ENCODE peak calls at places on chromosomes 13 and 19, in five cellular contexts. One of them, this sample, is unnamed.

GRCh38 chr13:102317593-102317992 is 84.3 kb downstream of the FGF14 start:
- DNase-seq in endodermal cell: no peak
- DNase-seq in HCT116: no peak
- DNase-seq in testis: peak; percentile 71
- DNase-seq in body of pancreas: peak; percentile 30
- DNase-seq in this sample: peak; percentile 45

GRCh38 chr13:51324714-51325440 is 14.6 kb upstream of the SERPINE3 start:
- DNase-seq in HCT116: no peak
- DNase-seq in testis: no peak
- DNase-seq in body of pancreas: no peak
- DNase-seq in endodermal cell: peak; percentile 69
- DNase-seq in this sample: no peak

GRCh38 chr13:31556376-31556775 is 182.9 kb upstream of the RXFP2 start:
- DNase-seq in testis: no peak
- DNase-seq in endodermal cell: no peak
- DNase-seq in body of pancreas: no peak
- DNase-seq in HCT116: no peak
- DNase-seq in this sample: no peak

GRCh38 chr19:49770529-49770928 is 3.7 kb downstream of the AP2A1 start:
- DNase-seq in HCT116: no peak
- DNase-seq in testis: no peak
- DNase-seq in endodermal cell: no peak
- DNase-seq in body of pancreas: no peak
- DNase-seq in this sample: no peak

GRCh38 chr13:64453831-64454230 is 2776.3 kb downstream of the PCDH9 start:
- DNase-seq in HCT116: no peak
- DNase-seq in body of pancreas: no peak
- DNase-seq in endodermal cell: no peak
- DNase-seq in testis: no peak
- DNase-seq in this sample: no peak

GRCh38 chr13:74438911-74439310 is 304.7 kb upstream of the KLF12 start:
- DNase-seq in HCT116: no peak
- DNase-seq in body of pancreas: no peak
- DNase-seq in endodermal cell: no peak
- DNase-seq in testis: no peak
- DNase-seq in this sample: no peak

GRCh38 chr19:50328257-50329145 is 676 bp downstream of the KCNC3 start:
- DNase-seq in HCT116: no peak
- DNase-seq in testis: no peak
- DNase-seq in body of pancreas: peak; percentile 45
- DNase-seq in endodermal cell: peak; percentile 72
- DNase-seq in this sample: peak; percentile 72

GRCh38 chr19:4910594-4911273 is 1.4 kb downstream of the UHRF1 start:
- DNase-seq in HCT116: no peak
- DNase-seq in testis: no peak
- DNase-seq in endodermal cell: no peak
- DNase-seq in body of pancreas: no peak
- DNase-seq in this sample: no peak

GRCh38 chr19:7772752-7773291 is 9.8 kb downstream of the CLEC4M start:
- DNase-seq in body of pancreas: no peak
- DNase-seq in HCT116: no peak
- DNase-seq in testis: no peak
- DNase-seq in endodermal cell: no peak
- DNase-seq in this sample: no peak

GRCh38 chr19:3479177-3479818 is 1.0 kb downstream of the SMIM24 start:
- DNase-seq in HCT116: peak; percentile 27
- DNase-seq in endodermal cell: peak; percentile 78
- DNase-seq in testis: peak; percentile 74
- DNase-seq in body of pancreas: no peak
- DNase-seq in this sample: no peak

GRCh38 chr13:21528616-21529015 is 69.5 kb upstream of the ZDHHC20 start:
- DNase-seq in HCT116: no peak
- DNase-seq in endodermal cell: no peak
- DNase-seq in testis: no peak
- DNase-seq in body of pancreas: no peak
- DNase-seq in this sample: no peak

GRCh38 chr13:45873491-45874360 is 22.2 kb upstream of the SIAH3 start:
- DNase-seq in body of pancreas: no peak
- DNase-seq in endodermal cell: peak; percentile 56
- DNase-seq in testis: no peak
- DNase-seq in HCT116: peak; percentile 50
- DNase-seq in this sample: no peak

GRCh38 chr19:12346896-12347295 is 13.5 kb upstream of the ZNF563 start:
- DNase-seq in endodermal cell: no peak
- DNase-seq in body of pancreas: no peak
- DNase-seq in testis: no peak
- DNase-seq in HCT116: no peak
- DNase-seq in this sample: no peak

GRCh38 chr19:50568321-50569022 is at the start of gene LRRC4B:
- DNase-seq in endodermal cell: peak; percentile 84
- DNase-seq in HCT116: no peak
- DNase-seq in testis: no peak
- DNase-seq in body of pancreas: no peak
- DNase-seq in this sample: no peak

GRCh38 chr13:111046590-111047141 is 68.4 kb upstream of the ARHGEF7 start:
- DNase-seq in HCT116: no peak
- DNase-seq in testis: no peak
- DNase-seq in body of pancreas: no peak
- DNase-seq in endodermal cell: no peak
- DNase-seq in this sample: no peak

GRCh38 chr19:38028913-38029565 is 122.0 kb downstream of the SIPA1L3 start:
- DNase-seq in HCT116: no peak
- DNase-seq in endodermal cell: no peak
- DNase-seq in body of pancreas: no peak
- DNase-seq in testis: no peak
- DNase-seq in this sample: no peak

GRCh38 chr19:27909185-27909840 is 1303.6 kb downstream of the UQCRFS1 start:
- DNase-seq in body of pancreas: no peak
- DNase-seq in endodermal cell: peak; percentile 44
- DNase-seq in testis: no peak
- DNase-seq in HCT116: no peak
- DNase-seq in this sample: no peak

GRCh38 chr19:58356971-58357797 is 3.9 kb upstream of the A1BG start:
- DNase-seq in testis: no peak
- DNase-seq in body of pancreas: no peak
- DNase-seq in HCT116: no peak
- DNase-seq in endodermal cell: peak; percentile 55
- DNase-seq in this sample: peak; percentile 41

GRCh38 chr19:46180701-46181385 is 32.8 kb downstream of the IGFL2 start:
- DNase-seq in body of pancreas: no peak
- DNase-seq in HCT116: peak; percentile 15
- DNase-seq in endodermal cell: peak; percentile 6
- DNase-seq in testis: no peak
- DNase-seq in this sample: no peak

GRCh38 chr19:1364070-1364719 is 19.5 kb upstream of the NDUFS7 start:
- DNase-seq in body of pancreas: no peak
- DNase-seq in endodermal cell: no peak
- DNase-seq in HCT116: no peak
- DNase-seq in testis: no peak
- DNase-seq in this sample: no peak

GRCh38 chr13:92566767-92567166 is 659.8 kb upstream of the GPC6 start:
- DNase-seq in HCT116: no peak
- DNase-seq in body of pancreas: no peak
- DNase-seq in endodermal cell: no peak
- DNase-seq in testis: no peak
- DNase-seq in this sample: no peak

GRCh38 chr19:10214784-10215183 is 16.3 kb downstream of the S1PR2 start:
- DNase-seq in body of pancreas: no peak
- DNase-seq in testis: no peak
- DNase-seq in endodermal cell: no peak
- DNase-seq in HCT116: no peak
- DNase-seq in this sample: no peak

GRCh38 chr19:50723735-50724521 is 764 bp downstream of the CLEC11A start:
- DNase-seq in body of pancreas: no peak
- DNase-seq in HCT116: no peak
- DNase-seq in endodermal cell: no peak
- DNase-seq in testis: no peak
- DNase-seq in this sample: no peak

GRCh38 chr19:41353466-41354342 is at the start of gene TGFB1:
- DNase-seq in body of pancreas: peak; percentile 75
- DNase-seq in testis: peak; percentile 83
- DNase-seq in HCT116: peak; percentile 63
- DNase-seq in endodermal cell: peak; percentile 93
- DNase-seq in this sample: peak; percentile 94

GRCh38 chr19:45600340-45600885 is 1.6 kb downstream of the GPR4 start:
- DNase-seq in testis: no peak
- DNase-seq in HCT116: no peak
- DNase-seq in endodermal cell: no peak
- DNase-seq in body of pancreas: no peak
- DNase-seq in this sample: no peak

GRCh38 chr19:9863759-9864158 is 28.6 kb downstream of the PIN1 start:
- DNase-seq in body of pancreas: no peak
- DNase-seq in HCT116: no peak
- DNase-seq in testis: no peak
- DNase-seq in endodermal cell: no peak
- DNase-seq in this sample: no peak

GRCh38 chr19:4976412-4977298 is 7.7 kb downstream of the KDM4B start:
- DNase-seq in testis: peak; percentile 88
- DNase-seq in endodermal cell: peak; percentile 83
- DNase-seq in body of pancreas: no peak
- DNase-seq in HCT116: no peak
- DNase-seq in this sample: peak; percentile 88

GRCh38 chr13:101217086-101217485 is 199.2 kb downstream of the NALCN start:
- DNase-seq in HCT116: no peak
- DNase-seq in testis: no peak
- DNase-seq in endodermal cell: no peak
- DNase-seq in body of pancreas: no peak
- DNase-seq in this sample: no peak

GRCh38 chr13:101209206-101209893 is 207.0 kb downstream of the NALCN start:
- DNase-seq in HCT116: no peak
- DNase-seq in endodermal cell: no peak
- DNase-seq in testis: no peak
- DNase-seq in body of pancreas: no peak
- DNase-seq in this sample: no peak

GRCh38 chr13:101210774-101211173 is 205.5 kb downstream of the NALCN start:
- DNase-seq in HCT116: no peak
- DNase-seq in endodermal cell: no peak
- DNase-seq in body of pancreas: no peak
- DNase-seq in testis: no peak
- DNase-seq in this sample: no peak

GRCh38 chr13:101205408-101205807 is 210.9 kb downstream of the NALCN start:
- DNase-seq in body of pancreas: no peak
- DNase-seq in HCT116: no peak
- DNase-seq in endodermal cell: no peak
- DNase-seq in testis: no peak
- DNase-seq in this sample: no peak

DNA sequence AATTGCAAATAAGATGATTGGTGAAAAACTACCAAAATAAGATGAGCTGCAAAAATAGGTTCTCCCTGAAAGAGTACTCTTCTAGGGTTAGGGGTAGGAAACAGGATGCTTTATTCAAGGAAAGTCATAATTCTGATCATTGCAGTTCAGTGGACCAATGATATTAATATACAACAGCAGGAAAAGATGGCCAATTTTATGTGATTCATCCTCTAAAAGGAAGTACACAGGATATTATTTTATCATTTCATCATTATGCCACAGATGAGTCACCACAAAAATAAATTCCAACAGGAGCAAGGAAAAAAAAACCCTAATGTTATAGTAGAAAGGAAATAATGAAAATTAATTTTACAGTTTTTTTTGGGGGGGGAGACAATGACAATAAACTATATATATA is 205.0 kb downstream of the NALCN start:
- DNase-seq in body of pancreas: no peak
- DNase-seq in testis: no peak
- DNase-seq in HCT116: no peak
- DNase-seq in endodermal cell: no peak
- DNase-seq in this sample: no peak
- H3K27ac ChIP-seq in body of pancreas: no peak overlapping the region
- H3K27ac ChIP-seq in testis: no peak overlapping the region
- H3K27ac ChIP-seq in HCT116: no peak overlapping the region
- H3K27ac ChIP-seq in endodermal cell: no peak overlapping the region
- H3K27ac ChIP-seq in this sample: no peak overlapping the region

GRCh38 chr13:33536639-33537425 is 251.3 kb upstream of the STARD13 start:
- DNase-seq in HCT116: no peak
- DNase-seq in body of pancreas: no peak
- DNase-seq in endodermal cell: no peak
- DNase-seq in testis: no peak
- DNase-seq in this sample: no peak
- H3K4me3 ChIP-seq in HCT116: no peak overlapping the region
- H3K4me3 ChIP-seq in body of pancreas: no peak overlapping the region
- H3K4me3 ChIP-seq in endodermal cell: no peak overlapping the region
- H3K4me3 ChIP-seq in testis: no peak overlapping the region
- H3K4me3 ChIP-seq in this sample: no peak overlapping the region

DNA sequence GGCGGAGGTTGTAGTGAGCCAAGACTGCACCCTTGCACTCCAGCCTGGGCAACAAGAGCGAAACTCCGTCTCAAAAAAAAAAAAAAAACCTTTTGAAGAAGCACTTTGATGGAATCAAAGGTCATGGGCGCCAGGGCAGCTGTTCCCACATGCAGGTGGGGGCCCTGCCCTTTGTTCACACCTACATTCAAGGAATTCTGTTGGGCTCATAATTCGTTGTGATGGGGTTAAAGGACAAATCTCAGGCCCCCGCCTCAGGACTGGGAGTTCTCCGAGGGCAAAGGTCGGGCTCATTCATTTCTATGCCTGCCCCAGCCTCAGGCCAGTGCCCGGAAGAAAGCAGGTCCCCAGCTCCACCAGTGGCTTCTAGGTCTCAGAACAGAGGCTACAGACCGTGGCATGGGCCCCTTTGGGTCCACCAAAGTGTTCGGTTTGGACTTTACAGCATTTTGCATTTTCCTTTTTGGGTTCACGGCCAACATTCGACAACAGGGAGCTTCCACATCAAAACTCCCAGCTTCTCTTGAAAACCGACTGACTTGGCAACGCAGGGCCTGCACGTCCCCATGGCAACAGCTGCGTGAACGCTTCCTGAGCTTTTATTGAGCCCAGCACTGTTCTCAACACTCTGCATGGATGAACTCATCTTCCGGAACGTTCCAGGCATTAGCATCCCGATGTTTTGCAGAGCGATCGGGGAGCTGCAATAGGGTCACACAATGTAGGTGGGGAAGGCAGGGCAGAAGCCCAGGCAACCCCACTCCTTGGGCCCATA is 10.1 kb upstream of the GTF2F1 start:
- DNase-seq in body of pancreas: no peak
- DNase-seq in HCT116: no peak
- DNase-seq in testis: peak; percentile 51
- DNase-seq in endodermal cell: no peak
- DNase-seq in this sample: no peak
- TF ChIP-seq CTCF in body of pancreas: no peak
- TF ChIP-seq CTCF in HCT116: no peak
- TF ChIP-seq CTCF in testis: no peak
- TF ChIP-seq CTCF in endodermal cell: no peak
- TF ChIP-seq CTCF in this sample: no peak

GRCh38 chr13:84239032-84239431 is 356.8 kb upstream of the SLITRK1 start:
- DNase-seq in body of pancreas: no peak
- DNase-seq in testis: no peak
- DNase-seq in HCT116: no peak
- DNase-seq in endodermal cell: no peak
- DNase-seq in this sample: no peak

DNA sequence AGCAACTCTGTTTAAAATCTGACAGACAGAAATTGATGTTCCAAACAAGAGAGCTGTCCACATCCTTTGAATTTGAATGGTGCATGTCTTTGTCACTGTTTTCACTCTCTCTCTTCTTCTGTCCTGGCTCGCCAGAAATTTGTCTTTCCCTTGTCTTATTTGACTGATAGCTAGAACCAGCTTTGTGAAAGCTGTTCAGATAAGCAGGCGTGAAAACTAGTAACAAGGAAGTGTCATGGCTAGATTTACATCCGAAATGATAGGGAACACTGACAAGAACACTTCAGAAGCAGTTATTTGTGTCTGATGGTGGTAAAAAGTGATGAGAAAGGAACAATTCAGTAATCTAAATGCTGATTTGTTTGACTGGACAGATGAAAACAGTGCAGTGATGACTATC is 354.9 kb upstream of the SLITRK1 start:
- DNase-seq in endodermal cell: no peak
- DNase-seq in HCT116: no peak
- DNase-seq in body of pancreas: no peak
- DNase-seq in testis: no peak
- DNase-seq in this sample: no peak
- H3K27ac ChIP-seq in endodermal cell: no peak overlapping the region
- H3K27ac ChIP-seq in HCT116: no peak overlapping the region
- H3K27ac ChIP-seq in body of pancreas: no peak overlapping the region
- H3K27ac ChIP-seq in testis: no peak overlapping the region
- H3K27ac ChIP-seq in this sample: no peak overlapping the region

This sample was measured in lower lobe of right lung.